ENCODE peak calls at places on chromosomes 2 and 18, in six cellular contexts. F is B cell; Y is NCI-H1436; G is EL; M is naive thymus-derived CD8-positive, alpha-beta T cell; X is GM13976. I is an unnamed sample.

GRCh38 chr2:15965564-15966019 is 25.2 kb downstream of the MYCN start:
- DNase-seq in F (peak; percentile 33), Y (no peak), G (no peak), M (no peak), X (no peak), I (no peak)

GRCh38 chr2:20994130-20994529 is 49.7 kb downstream of the APOB start:
- DNase-seq in F (no peak), Y (no peak), G (no peak), M (no peak), X (no peak), I (no peak)

GRCh38 chr2:105454801-105455485 is 56.1 kb upstream of the FHL2 start:
- DNase-seq in F (no peak), Y (no peak), G (peak; percentile 83), M (no peak), X (no peak), I (peak; percentile 97)

GRCh38 chr2:102841107-102841840 is 79.4 kb downstream of the TMEM182 start:
- DNase-seq in F (peak; percentile 18), Y (peak; percentile 16), G (peak; percentile 25), M (no peak), X (peak; percentile 46), I (peak; percentile 31)

GRCh38 chr2:110204408-110205385 is at the start of gene NPHP1:
- DNase-seq in F (peak; percentile 89), Y (peak; percentile 80), G (peak; percentile 81), M (peak; percentile 91), X (peak; percentile 97), I (peak; percentile 84)

GRCh38 chr2:208049441-208049840 is 24.1 kb upstream of the PLEKHM3 start:
- DNase-seq in F (no peak), Y (no peak), G (no peak), M (no peak), X (no peak), I (no peak)

GRCh38 chr2:119552902-119553301 is 8.7 kb downstream of the CFAP221 start:
- DNase-seq in F (no peak), Y (no peak), G (no peak), M (no peak), X (no peak), I (no peak)

GRCh38 chr2:100765481-100765880 is 54.5 kb upstream of the NPAS2 start:
- DNase-seq in F (no peak), Y (no peak), G (no peak), M (no peak), X (no peak), I (no peak)

GRCh38 chr2:184692137-184692734 is 93.9 kb downstream of the ZNF804A start:
- DNase-seq in F (no peak), Y (peak; percentile 69), G (no peak), M (no peak), X (no peak), I (peak; percentile 83)

GRCh38 chr18:62834715-62835114 is 119.4 kb downstream of the PHLPP1 start:
- DNase-seq in F (no peak), Y (no peak), G (no peak), M (no peak), X (no peak), I (no peak)

GRCh38 chr2:84393829-84394228 is 65.3 kb downstream of the SUCLG1 start:
- DNase-seq in F (no peak), Y (no peak), G (peak; percentile 26), M (no peak), X (no peak), I (no peak)

GRCh38 chr18:79429785-79430281 is 34.1 kb downstream of the NFATC1 start:
- DNase-seq in F (no peak), Y (no peak), G (no peak), M (no peak), X (no peak), I (no peak)

GRCh38 chr2:9772999-9773904 is 70.0 kb upstream of the TAF1B start:
- DNase-seq in F (no peak), Y (no peak), G (no peak), M (no peak), X (no peak), I (no peak)

GRCh38 chr2:218860950-218861381 is 1.4 kb downstream of the WNT6 start:
- DNase-seq in F (no peak), Y (peak; percentile 81), G (peak; percentile 70), M (no peak), X (no peak), I (no peak)

GRCh38 chr2:200305797-200306718 is at the start of gene SPATS2L:
- DNase-seq in F (peak; percentile 27), Y (peak; percentile 32), G (peak; percentile 85), M (no peak), X (peak; percentile 24), I (peak; percentile 87)